ENCODE peak calls at places on chromosomes 5 and 9, in six cellular contexts. Y is H1, S is K562, O is GM12891, C is HepG2, E is GM12878. W is an unnamed sample.

GRCh38 chr5:111772456-111772855 is 15.5 kb upstream of the NREP start:
- DNase-seq in Y (no peak), S (no peak), O (no peak), C (no peak), E (no peak), W (no peak)

GRCh38 chr5:61477788-61478187 is 145.7 kb downstream of the ZSWIM6 start:
- DNase-seq in Y (no peak), S (no peak), O (no peak), C (no peak), E (no peak), W (no peak)

GRCh38 chr5:83924171-83924570 is 203.5 kb upstream of the HAPLN1 start:
- DNase-seq in Y (no peak), S (no peak), O (no peak), C (no peak), E (no peak), W (no peak)

GRCh38 chr9:96612105-96612965 is 7.3 kb downstream of the CDC14B start:
- DNase-seq in Y (no peak), S (no peak), O (no peak), C (peak), E (no peak), W (no peak)

GRCh38 chr5:154647760-154648143 is 107.4 kb upstream of the LARP1 start:
- DNase-seq in Y (no peak), S (no peak), O (no peak), C (no peak), E (no peak), W (no peak)

GRCh38 chr9:2872307-2872940 is 28.5 kb upstream of the PUM3 start:
- DNase-seq in Y (no peak), S (no peak), O (no peak), C (peak), E (no peak), W (no peak)

GRCh38 chr5:177371120-177371537 is 13.1 kb upstream of the SLC34A1 start:
- DNase-seq in Y (no peak), S (no peak), O (no peak), C (no peak), E (no peak), W (no peak)

GRCh38 chr5:136212252-136212721 is 19.3 kb upstream of the SMIM32 start:
- DNase-seq in Y (no peak), S (peak), O (peak), C (peak), E (no peak), W (peak)

GRCh38 chr9:96087669-96088299 is 212.3 kb downstream of the ERCC6L2 start:
- DNase-seq in Y (peak), S (no peak), O (no peak), C (no peak), E (no peak), W (no peak)

GRCh38 chr5:55308254-55308836 is 556 bp downstream of the MTREX start:
- DNase-seq in Y (no peak), S (peak), O (no peak), C (peak), E (no peak), W (no peak)

GRCh38 chr9:23811633-23812032 is 14.4 kb downstream of the ELAVL2 start:
- DNase-seq in Y (no peak), S (no peak), O (no peak), C (no peak), E (no peak), W (no peak)

GRCh38 chr5:150402226-150402773 is 10.4 kb downstream of the CD74 start:
- DNase-seq in Y (no peak), S (no peak), O (no peak), C (no peak), E (no peak), W (no peak)

GRCh38 chr9:101119206-101119819 is 90.8 kb downstream of the PLPPR1 start:
- DNase-seq in Y (no peak), S (peak), O (peak), C (peak), E (no peak), W (no peak)

GRCh38 chr9:87223397-87224246 is 274.0 kb upstream of the DAPK1 start:
- DNase-seq in Y (no peak), S (no peak), O (no peak), C (no peak), E (no peak), W (no peak)

GRCh38 chr5:158990979-158991378 is 108.7 kb downstream of the EBF1 start:
- DNase-seq in Y (no peak), S (no peak), O (no peak), C (no peak), E (no peak), W (no peak)

GRCh38 chr5:1564182-1564748 is 40.5 kb upstream of the LPCAT1 start:
- DNase-seq in Y (no peak), S (peak), O (no peak), C (peak), E (no peak), W (no peak)

GRCh38 chr5:1508679-1509290 is 15.0 kb downstream of the LPCAT1 start:
- DNase-seq in Y (no peak), S (no peak), O (no peak), C (no peak), E (no peak), W (no peak)

GRCh38 chr5:67156976-67157583 is 39.5 kb downstream of the CD180 start:
- DNase-seq in Y (no peak), S (peak), O (peak), C (peak), E (no peak), W (no peak)

GRCh38 chr9:137029058-137029922 is 1.3 kb upstream of the ABCA2 start:
- DNase-seq in Y (no peak), S (peak), O (peak), C (peak), E (no peak), W (peak)

GRCh38 chr5:11494340-11494739 is 409.9 kb downstream of the CTNND2 start:
- DNase-seq in Y (no peak), S (no peak), O (no peak), C (no peak), E (no peak), W (no peak)

GRCh38 chr5:167820266-167820988 is 471.0 kb upstream of the WWC1 start:
- DNase-seq in Y (no peak), S (no peak), O (no peak), C (no peak), E (no peak), W (no peak)

GRCh38 chr9:123678878-123679329 is 251.0 kb downstream of the DENND1A start:
- DNase-seq in Y (no peak), S (no peak), O (no peak), C (peak), E (no peak), W (no peak)

GRCh38 chr5:12691330-12691729 is 787.1 kb upstream of the CTNND2 start:
- DNase-seq in Y (no peak), S (peak), O (no peak), C (no peak), E (no peak), W (no peak)

GRCh38 chr5:130055572-130055971 is 151.3 kb downstream of the CHSY3 start:
- DNase-seq in Y (no peak), S (no peak), O (no peak), C (no peak), E (no peak), W (no peak)

GRCh38 chr5:14821721-14822120 is 49.9 kb downstream of the ANKH start:
- DNase-seq in Y (no peak), S (no peak), O (no peak), C (no peak), E (no peak), W (no peak)

GRCh38 chr9:130815242-130815808 is 19.7 kb upstream of the ABL1 start:
- DNase-seq in Y (no peak), S (no peak), O (no peak), C (no peak), E (no peak), W (no peak)

GRCh38 chr5:177111720-177112394 is 21.7 kb upstream of the NSD1 start:
- DNase-seq in Y (peak), S (peak), O (peak), C (peak), E (no peak), W (peak)

GRCh38 chr9:21994526-21994995 is at the start of gene CDKN2B-AS1:
- DNase-seq in Y (no peak), S (no peak), O (no peak), C (no peak), E (no peak), W (peak)

GRCh38 chr9:37953775-37954437 is 50.0 kb upstream of the SLC25A51 start:
- DNase-seq in Y (no peak), S (peak), O (peak), C (no peak), E (peak), W (peak)

GRCh38 chr9:33687779-33688178 is 107.6 kb upstream of the PRSS3 start:
- DNase-seq in Y (no peak), S (peak), O (no peak), C (no peak), E (no peak), W (no peak)

GRCh38 chr5:65128226-65128625 is 353.5 kb downstream of the ADAMTS6 start:
- DNase-seq in Y (no peak), S (no peak), O (no peak), C (no peak), E (no peak), W (no peak)

GRCh38 chr5:65125681-65126080 is 356.0 kb downstream of the ADAMTS6 start:
- DNase-seq in Y (no peak), S (no peak), O (no peak), C (no peak), E (no peak), W (no peak)

GRCh38 chr5:65126670-65127069 is 355.1 kb downstream of the ADAMTS6 start:
- DNase-seq in Y (no peak), S (no peak), O (no peak), C (no peak), E (no peak), W (no peak)

GRCh38 chr5:65127181-65127901 is 354.4 kb downstream of the ADAMTS6 start:
- DNase-seq in Y (no peak), S (no peak), O (no peak), C (no peak), E (no peak), W (no peak)

DNA sequence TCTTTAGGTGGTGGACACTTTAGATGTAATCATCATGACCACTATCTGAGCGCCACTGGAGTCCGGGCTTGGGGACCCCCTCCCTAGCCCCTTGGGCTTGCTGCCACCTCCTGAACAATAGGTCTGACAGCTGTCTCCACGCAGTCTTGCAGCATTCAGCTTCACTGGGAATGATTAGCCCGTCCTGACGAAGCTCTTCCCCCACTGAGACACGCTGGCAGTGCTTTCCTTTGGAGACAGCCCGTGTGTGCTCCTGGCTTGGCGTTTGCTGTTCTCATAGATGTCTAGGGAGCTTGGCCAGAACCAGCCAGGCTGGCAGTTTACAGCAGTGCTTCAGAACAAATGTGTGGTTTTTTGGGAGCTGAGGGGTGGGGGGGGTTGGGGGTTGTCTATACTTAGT is 355.5 kb downstream of the ADAMTS6 start:
- DNase-seq in Y (no peak), S (no peak), O (no peak), C (no peak), E (no peak), W (no peak)
- TF ChIP-seq POLR2AphosphoS5 in Y (no peak), S (no peak), O (no peak), C (no peak), E (no peak), W (no peak)

DNA sequence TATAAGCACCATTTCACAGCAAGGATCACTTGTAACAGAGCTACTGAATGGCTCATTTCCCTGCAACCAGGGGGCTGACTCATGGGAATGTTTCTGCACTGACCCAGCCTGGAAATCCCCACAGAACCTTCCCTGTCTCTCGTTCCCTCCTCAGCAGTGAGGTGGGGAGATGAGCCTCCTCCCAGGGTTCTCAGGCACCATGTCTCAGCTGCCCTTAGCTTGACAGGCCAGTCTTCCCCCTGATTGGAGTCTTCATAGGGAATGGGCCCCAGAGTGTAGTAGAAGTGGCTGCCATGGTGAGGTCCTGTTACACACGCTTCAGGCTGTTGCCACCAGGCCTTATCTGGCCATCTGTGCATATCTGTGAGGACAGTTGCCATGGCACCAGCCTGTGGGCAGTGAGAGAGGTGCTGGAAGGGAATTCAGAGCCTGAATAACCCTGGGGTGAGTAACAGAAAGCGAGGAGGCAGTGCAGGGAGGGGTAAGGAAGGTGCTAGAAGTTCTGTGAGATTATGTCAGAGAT is 324.4 kb downstream of the ENC1 start:
- DNase-seq in Y (peak), S (no peak), O (no peak), C (peak), E (peak), W (no peak)
- TF ChIP-seq TAF1 in Y (no peak), S (no peak), O (no peak), C (no peak), E (no peak), W (no peak)

GRCh38 chr9:76115396-76115795 is 224.9 kb downstream of the PCSK5 start:
- DNase-seq in Y (no peak), S (no peak), O (no peak), C (no peak), E (no peak), W (no peak)

GRCh38 chr9:76112151-76112550 is 221.7 kb downstream of the PCSK5 start:
- DNase-seq in Y (no peak), S (no peak), O (no peak), C (no peak), E (no peak), W (no peak)

GRCh38 chr9:76114144-76114543 is 223.7 kb downstream of the PCSK5 start:
- DNase-seq in Y (no peak), S (no peak), O (no peak), C (no peak), E (no peak), W (no peak)

GRCh38 chr9:76115982-76116646 is 225.6 kb downstream of the PCSK5 start:
- DNase-seq in Y (no peak), S (no peak), O (no peak), C (no peak), E (no peak), W (no peak)

DNA sequence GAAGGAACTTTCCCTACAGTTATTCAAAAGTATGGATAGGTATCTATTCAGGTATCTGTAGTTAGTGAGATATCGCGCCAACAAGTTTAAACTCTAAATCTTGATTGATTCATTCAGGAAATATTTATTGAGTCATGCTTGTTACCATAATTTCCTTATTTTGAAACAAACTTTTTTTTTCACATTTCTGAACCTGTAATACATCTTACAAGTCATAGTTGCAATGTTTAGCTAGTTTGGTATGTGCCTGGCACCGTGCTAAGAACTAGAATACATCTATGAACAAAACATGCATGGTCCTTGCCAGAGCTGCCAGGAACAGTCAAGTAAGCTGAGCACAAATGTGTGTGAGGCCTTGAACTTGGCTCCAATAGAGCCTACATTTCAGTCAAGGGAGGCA is 226.4 kb downstream of the PCSK5 start:
- DNase-seq in Y (no peak), S (no peak), O (no peak), C (no peak), E (no peak), W (no peak)
- TF ChIP-seq POLR2A in Y (no peak), S (no peak), O (no peak), C (no peak), E (no peak), W (no peak)

GRCh38 chr5:175254155-175254554 is 189.8 kb downstream of the DRD1 start:
- DNase-seq in Y (no peak), S (no peak), O (no peak), C (no peak), E (no peak), W (no peak)
- TF ChIP-seq POLR2AphosphoS5 in Y (no peak), S (no peak), O (no peak), C (no peak), E (no peak), W (no peak)

GRCh38 chr9:117043159-117043558 is 356.1 kb downstream of the TRIM32 start:
- DNase-seq in Y (no peak), S (no peak), O (no peak), C (no peak), E (no peak), W (no peak)

GRCh38 chr9:117046666-117047327 is 359.7 kb downstream of the TRIM32 start:
- DNase-seq in Y (no peak), S (no peak), O (no peak), C (no peak), E (peak), W (peak)

DNA sequence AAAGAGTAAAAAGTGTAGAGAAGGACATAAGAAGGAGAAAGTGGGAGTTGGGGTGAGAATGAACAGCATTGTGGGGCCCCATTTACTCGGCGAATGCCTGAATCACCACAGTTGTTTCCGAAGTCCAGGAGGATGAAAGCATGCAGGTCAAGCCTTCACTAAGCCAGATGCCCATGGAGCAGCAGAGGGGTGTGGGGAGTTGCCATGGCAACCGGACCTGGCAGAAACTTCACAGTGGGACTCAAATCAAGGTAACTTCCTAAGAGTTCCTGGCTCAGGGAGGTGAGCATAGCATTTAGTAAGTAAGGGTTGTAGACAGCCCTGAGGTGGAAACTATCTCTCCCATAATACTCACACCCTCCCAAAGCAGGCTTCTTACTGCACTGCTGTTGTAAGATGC is 357.1 kb downstream of the TRIM32 start:
- DNase-seq in Y (peak), S (no peak), O (no peak), C (no peak), E (no peak), W (no peak)
- TF ChIP-seq TAF1 in Y (no peak), S (no peak), O (no peak), C (no peak), E (no peak), W (no peak)

GRCh38 chr9:127445851-127446719 is 5.1 kb downstream of the RPL12 start:
- DNase-seq in Y (no peak), S (peak), O (no peak), C (no peak), E (no peak), W (no peak)
- TF ChIP-seq POLR2A in Y (peak), S (peak), O (peak), C (peak), E (peak), W (peak)